ENCODE peak calls at places on chromosome 3, in eight cellular contexts. Z is kidney, X is fibroblast of pulmonary artery, K is GM13977, L is AG04450, R is lower leg skin, Y is tibial nerve, B is body of pancreas. U is an unnamed sample.

GRCh38 chr3:69831737-69832136 is 92.5 kb downstream of the MITF start:
- DNase-seq in Z (no peak), X (no peak), K (no peak), L (no peak), R (no peak), Y (no peak), B (no peak), U (no peak)

GRCh38 chr3:11099306-11099705 is 55.0 kb upstream of the HRH1 start:
- DNase-seq in Z (no peak), X (peak), K (no peak), L (no peak), R (no peak), Y (no peak), B (no peak), U (no peak)

GRCh38 chr3:119413603-119414280 is 49.7 kb downstream of the TMEM39A start:
- DNase-seq in Z (no peak), X (no peak), K (no peak), L (no peak), R (no peak), Y (no peak), B (no peak), U (no peak)

GRCh38 chr3:64318670-64319271 is 93.5 kb upstream of the PRICKLE2 start:
- DNase-seq in Z (no peak), X (no peak), K (no peak), L (no peak), R (no peak), Y (no peak), B (no peak), U (no peak)

GRCh38 chr3:33645060-33645841 is 72.8 kb downstream of the CLASP2 start:
- DNase-seq in Z (no peak), X (peak), K (no peak), L (no peak), R (no peak), Y (no peak), B (peak), U (peak)

GRCh38 chr3:112466041-112466440 is 33.2 kb downstream of the BTLA start:
- DNase-seq in Z (no peak), X (no peak), K (no peak), L (no peak), R (no peak), Y (no peak), B (no peak), U (no peak)

GRCh38 chr3:65706786-65707568 is 331.7 kb downstream of the MAGI1 start:
- DNase-seq in Z (no peak), X (no peak), K (no peak), L (no peak), R (no peak), Y (no peak), B (peak), U (no peak)

GRCh38 chr3:110397115-110397514 is 674.5 kb upstream of the NECTIN3 start:
- DNase-seq in Z (no peak), X (no peak), K (no peak), L (no peak), R (no peak), Y (no peak), B (no peak), U (no peak)

GRCh38 chr3:23620044-23620443 is 185.7 kb upstream of the UBE2E1 start:
- DNase-seq in Z (no peak), X (peak), K (no peak), L (no peak), R (no peak), Y (no peak), B (peak), U (no peak)

GRCh38 chr3:45553469-45553974 is 41.0 kb upstream of the LIMD1 start:
- DNase-seq in Z (no peak), X (peak), K (peak), L (no peak), R (peak), Y (no peak), B (peak), U (no peak)

GRCh38 chr3:192467230-192468186 is 259.8 kb downstream of the FGF12 start:
- DNase-seq in Z (peak), X (peak), K (peak), L (peak), R (peak), Y (peak), B (peak), U (peak)

GRCh38 chr3:111311709-111312235 is 230.2 kb upstream of the CD96 start:
- DNase-seq in Z (no peak), X (peak), K (no peak), L (no peak), R (no peak), Y (no peak), B (no peak), U (no peak)

GRCh38 chr3:130384547-130384946 is 39.1 kb downstream of the COL6A5 start:
- DNase-seq in Z (no peak), X (no peak), K (no peak), L (no peak), R (no peak), Y (no peak), B (no peak), U (no peak)

GRCh38 chr3:169344465-169344864 is 319.0 kb downstream of the MECOM start:
- DNase-seq in Z (no peak), X (peak), K (no peak), L (no peak), R (no peak), Y (no peak), B (no peak), U (no peak)

GRCh38 chr3:16140116-16140893 is 34.2 kb upstream of the GALNT15 start:
- DNase-seq in Z (no peak), X (peak), K (no peak), L (peak), R (peak), Y (peak), B (peak), U (no peak)

GRCh38 chr3:126208618-126209256 is 28.4 kb upstream of the ALDH1L1 start:
- DNase-seq in Z (peak), X (peak), K (no peak), L (peak), R (peak), Y (peak), B (peak), U (no peak)

GRCh38 chr3:153052096-153052460 is 109.9 kb upstream of the RAP2B start:
- DNase-seq in Z (no peak), X (peak), K (no peak), L (peak), R (peak), Y (no peak), B (no peak), U (no peak)

GRCh38 chr3:25513642-25514266 is 85.7 kb downstream of the RARB start:
- DNase-seq in Z (no peak), X (no peak), K (no peak), L (no peak), R (no peak), Y (no peak), B (no peak), U (no peak)

GRCh38 chr3:66819993-66820501 is 178.1 kb upstream of the KBTBD8 start:
- DNase-seq in Z (no peak), X (no peak), K (no peak), L (no peak), R (no peak), Y (no peak), B (no peak), U (no peak)

GRCh38 chr3:40254898-40255297 is 54.6 kb upstream of the EIF1B start:
- DNase-seq in Z (no peak), X (no peak), K (no peak), L (no peak), R (no peak), Y (no peak), B (no peak), U (no peak)

GRCh38 chr3:72259755-72260589 is 475.0 kb upstream of the PROK2 start:
- DNase-seq in Z (no peak), X (no peak), K (peak), L (no peak), R (no peak), Y (no peak), B (no peak), U (peak)

GRCh38 chr3:55519016-55519415 is 31.9 kb upstream of the WNT5A start:
- DNase-seq in Z (no peak), X (peak), K (no peak), L (no peak), R (no peak), Y (no peak), B (no peak), U (no peak)

GRCh38 chr3:185280572-185281365 is 26.9 kb upstream of the EHHADH start:
- DNase-seq in Z (no peak), X (peak), K (peak), L (peak), R (no peak), Y (no peak), B (no peak), U (no peak)

GRCh38 chr3:56792201-56792600 is 9.5 kb downstream of the ARHGEF3 start:
- DNase-seq in Z (no peak), X (no peak), K (no peak), L (no peak), R (no peak), Y (no peak), B (peak), U (peak)

GRCh38 chr3:17740703-17741102 is 1.7 kb downstream of the TBC1D5 start:
- DNase-seq in Z (no peak), X (peak), K (no peak), L (peak), R (no peak), Y (no peak), B (no peak), U (no peak)

GRCh38 chr3:117868766-117869165 is 1159.2 kb downstream of the TUSC7 start:
- DNase-seq in Z (no peak), X (no peak), K (no peak), L (no peak), R (no peak), Y (no peak), B (no peak), U (no peak)

GRCh38 chr3:70899816-70900215 is 587.4 kb upstream of the MDFIC2 start:
- DNase-seq in Z (no peak), X (no peak), K (no peak), L (no peak), R (no peak), Y (no peak), B (no peak), U (no peak)

GRCh38 chr3:33181229-33181628 is 37.4 kb downstream of the SUSD5 start:
- DNase-seq in Z (no peak), X (no peak), K (no peak), L (no peak), R (no peak), Y (no peak), B (no peak), U (no peak)

GRCh38 chr3:122992628-122993570 is 34.7 kb downstream of the SEMA5B start:
- DNase-seq in Z (peak), X (no peak), K (no peak), L (no peak), R (peak), Y (no peak), B (no peak), U (no peak)

DNA sequence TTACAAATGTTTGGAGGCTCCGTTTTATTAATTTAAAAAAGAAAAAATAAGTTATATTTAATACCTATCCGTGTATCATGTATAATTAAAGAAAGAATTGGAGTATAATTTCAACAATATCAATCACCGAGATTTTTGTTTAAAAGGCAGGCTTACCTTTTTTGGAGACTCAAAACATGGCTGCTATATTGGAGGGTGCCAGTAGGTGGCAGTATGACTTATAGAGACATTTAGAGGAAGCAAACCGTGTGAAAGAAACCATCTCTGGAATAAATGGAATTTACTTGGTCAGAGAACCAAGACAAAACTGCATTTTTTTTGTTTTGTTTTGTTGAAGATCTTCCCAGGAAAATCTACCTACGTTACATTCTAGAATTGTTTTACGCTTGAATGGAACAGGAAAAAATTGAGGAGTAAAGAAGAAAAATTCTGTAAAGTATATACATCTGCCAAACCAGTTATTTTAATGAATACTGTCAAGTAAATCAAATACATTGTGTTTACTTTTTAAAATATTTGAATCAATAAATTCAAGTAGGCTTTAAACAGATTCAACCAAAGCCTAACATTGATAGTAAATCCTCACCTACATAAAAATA is 802.6 kb upstream of the ALCAM start:
- DNase-seq in Z (no peak), X (peak), K (no peak), L (peak), R (peak), Y (peak), B (peak), U (peak)
- TF ChIP-seq CTCF in Z (peak), X (peak), K (peak), L (peak), R (no peak), Y (peak), B (peak), U (peak)

GRCh38 chr3:148512648-148513047 is 185.1 kb upstream of the AGTR1 start:
- DNase-seq in Z (no peak), X (no peak), K (no peak), L (no peak), R (no peak), Y (no peak), B (no peak), U (no peak)
- TF ChIP-seq CTCF in Z (no peak), X (no peak), K (no peak), L (no peak), R (no peak), Y (no peak), B (no peak), U (no peak)

DNA sequence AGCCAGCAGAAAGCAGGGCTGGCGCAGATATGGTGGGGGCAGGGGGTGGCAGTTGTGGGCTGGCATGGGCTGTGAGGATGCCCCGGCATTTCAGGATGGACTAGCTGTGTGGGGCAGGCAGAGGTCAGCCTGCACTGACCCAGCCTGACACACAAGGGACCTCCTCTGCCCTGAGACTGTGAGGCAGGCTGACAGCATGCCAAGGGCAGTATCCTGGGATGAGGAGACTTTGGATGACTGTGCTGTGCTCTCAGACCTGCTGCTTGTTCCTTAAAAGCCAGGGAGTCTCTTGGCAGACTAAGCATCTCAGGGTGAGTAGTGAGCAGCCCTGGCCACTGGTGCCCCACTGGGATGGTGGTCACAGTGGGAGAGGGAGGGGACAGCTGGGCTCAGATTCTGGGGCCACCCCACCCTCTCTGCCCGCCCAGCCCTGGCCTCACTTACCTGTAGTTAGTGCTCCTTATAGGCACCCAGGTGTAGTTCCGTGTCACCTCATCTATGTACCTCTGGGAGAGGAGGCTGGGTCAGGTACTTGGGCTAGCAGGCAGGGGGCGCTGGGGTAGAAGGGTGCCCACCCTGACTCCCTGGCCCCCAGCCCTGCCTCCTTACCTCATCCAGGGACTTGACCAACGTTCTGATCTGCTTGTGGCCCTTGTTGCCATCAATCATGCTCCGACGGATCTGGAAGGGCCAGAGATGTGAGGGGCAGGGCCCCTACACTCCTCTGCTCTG is 16.0 kb upstream of the TMEM115 start:
- DNase-seq in Z (no peak), X (no peak), K (no peak), L (no peak), R (no peak), Y (no peak), B (no peak), U (no peak)
- TF ChIP-seq CTCF in Z (no peak), X (no peak), K (peak), L (no peak), R (no peak), Y (no peak), B (no peak), U (no peak)

DNA sequence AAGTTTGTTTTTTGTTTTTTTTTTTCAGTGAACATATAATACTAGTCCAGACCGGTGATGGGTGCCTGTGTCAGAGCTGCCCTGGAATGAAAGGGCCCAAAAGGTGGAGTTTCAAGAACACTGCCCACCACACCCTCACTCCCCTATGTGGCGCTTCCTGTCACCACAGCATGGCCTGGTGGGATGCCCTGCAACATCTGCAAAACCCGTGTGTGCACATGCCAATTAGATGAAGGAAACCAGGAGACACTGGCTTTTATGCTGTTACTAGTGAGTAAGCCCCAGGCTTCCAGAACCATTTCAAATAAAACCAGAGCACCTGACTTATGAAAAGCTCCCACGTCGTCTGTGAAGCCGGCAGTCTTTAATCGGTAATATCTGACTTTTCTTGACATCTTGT is 6.6 kb downstream of the CFAP92 start:
- DNase-seq in Z (no peak), X (no peak), K (no peak), L (no peak), R (no peak), Y (no peak), B (no peak), U (no peak)
- TF ChIP-seq CTCF in Z (no peak), X (no peak), K (no peak), L (no peak), R (no peak), Y (no peak), B (no peak), U (no peak)

DNA sequence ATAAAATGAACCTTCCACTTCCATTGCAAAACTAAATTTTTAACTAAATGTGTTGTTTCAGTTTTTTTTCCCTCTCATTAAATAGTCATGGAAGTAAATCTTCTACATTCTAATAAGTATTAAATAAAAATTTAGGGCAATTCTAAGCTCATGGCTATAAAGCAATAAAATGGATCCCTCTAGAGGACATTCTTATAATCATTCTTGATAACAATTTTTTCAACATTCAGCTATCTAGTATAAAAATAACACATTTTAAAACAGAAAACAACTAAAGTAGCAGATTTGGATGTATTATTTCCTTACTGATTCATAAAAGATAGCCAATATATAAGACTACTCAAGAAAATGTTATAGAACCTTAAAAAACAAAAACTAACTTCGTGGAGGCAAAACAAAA is 393.1 kb downstream of the PLOD2 start:
- DNase-seq in Z (no peak), X (peak), K (no peak), L (no peak), R (no peak), Y (no peak), B (no peak), U (no peak)
- TF ChIP-seq CTCF in Z (no peak), X (peak), K (no peak), L (peak), R (no peak), Y (no peak), B (peak), U (no peak)

GRCh38 chr3:189340680-189341460 is 169.1 kb downstream of the TPRG1 start:
- DNase-seq in Z (no peak), X (peak), K (no peak), L (no peak), R (no peak), Y (no peak), B (no peak), U (peak)
- TF ChIP-seq CTCF in Z (peak), X (peak), K (peak), L (peak), R (no peak), Y (no peak), B (no peak), U (peak)

DNA sequence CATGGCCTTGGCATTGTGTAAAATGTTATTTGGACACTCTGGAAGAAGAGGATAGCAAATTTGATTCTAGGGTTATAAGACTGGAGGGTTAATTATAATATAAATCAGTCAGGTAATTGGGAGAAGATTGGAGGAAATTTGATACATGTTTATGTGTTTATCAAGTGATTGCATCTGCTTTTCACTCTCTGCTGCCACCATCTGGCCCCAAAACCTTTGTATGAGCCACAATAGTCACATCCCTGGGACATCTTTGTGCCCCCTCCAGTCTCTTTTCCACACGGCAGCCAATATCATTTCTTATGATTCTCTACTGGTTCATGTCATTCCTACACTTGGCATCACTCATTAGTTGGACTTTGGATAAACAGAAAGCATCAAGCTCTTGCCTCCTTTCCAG is 602.2 kb upstream of the SUCLG2 start:
- DNase-seq in Z (no peak), X (no peak), K (no peak), L (no peak), R (no peak), Y (no peak), B (peak), U (peak)
- TF ChIP-seq CTCF in Z (peak), X (no peak), K (peak), L (no peak), R (no peak), Y (peak), B (peak), U (peak)

GRCh38 chr3:8836096-8836495 is 66.7 kb upstream of the OXTR start:
- DNase-seq in Z (no peak), X (no peak), K (no peak), L (no peak), R (no peak), Y (no peak), B (no peak), U (no peak)
- TF ChIP-seq CTCF in Z (no peak), X (no peak), K (no peak), L (no peak), R (no peak), Y (no peak), B (no peak), U (no peak)

DNA sequence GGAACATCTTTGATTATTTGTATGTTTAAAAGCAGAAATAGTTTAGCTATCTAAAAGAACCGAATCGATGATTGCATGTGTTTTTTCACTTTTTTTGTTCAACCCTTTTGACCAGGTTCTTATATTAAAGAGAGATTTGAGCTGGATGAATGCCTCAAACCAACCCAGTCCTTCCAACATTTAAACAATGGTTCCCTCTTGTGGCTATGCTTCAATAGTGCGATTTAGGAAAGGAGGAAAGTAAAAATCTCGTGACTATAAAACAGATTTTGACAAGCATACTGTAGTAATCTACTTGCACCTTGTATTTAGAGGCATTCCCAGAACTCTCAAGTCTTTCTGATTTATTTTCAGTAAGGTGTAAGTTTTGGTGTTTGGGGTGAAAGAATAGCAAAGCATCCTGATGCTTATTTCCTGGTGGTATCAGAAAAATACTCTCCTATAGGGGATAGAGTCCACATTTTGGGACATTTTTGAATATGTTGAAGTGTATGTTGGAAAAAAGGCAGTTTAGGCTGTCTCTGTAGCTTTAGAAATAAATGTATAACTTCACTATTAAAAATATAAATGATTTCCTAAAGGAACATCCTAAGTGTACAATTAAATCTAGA is 159.6 kb upstream of the KCNH8 start:
- DNase-seq in Z (no peak), X (peak), K (peak), L (no peak), R (no peak), Y (no peak), B (no peak), U (no peak)
- TF ChIP-seq CTCF in Z (peak), X (peak), K (peak), L (no peak), R (no peak), Y (peak), B (peak), U (peak)

GRCh38 chr3:2765002-2765579 is 345.1 kb downstream of the IL5RA start:
- DNase-seq in Z (no peak), X (no peak), K (peak), L (no peak), R (no peak), Y (no peak), B (no peak), U (peak)
- TF ChIP-seq CTCF in Z (peak), X (no peak), K (peak), L (no peak), R (no peak), Y (no peak), B (no peak), U (peak)

U was measured in activated CD8-positive, alpha-beta T cell treated with anti-CD3 and anti-CD28 coated beads for 36 hours.